ENCODE peak calls at places on chromosome 7, in nine cellular contexts. One of them, this sample, is unnamed.

GRCh38 chr7:115672024-115672423 is 358.5 kb downstream of the TFEC start:
- DNase-seq in breast epithelium: no peak
- DNase-seq in endothelial cell of umbilical vein: no peak
- DNase-seq in suprapubic skin: no peak
- DNase-seq in transverse colon: no peak
- DNase-seq in prostate gland: no peak
- DNase-seq in stomach: no peak
- DNase-seq in HCT116: no peak
- DNase-seq in Panc1: no peak
- DNase-seq in this sample: no peak

GRCh38 chr7:94303736-94304135 is 91.0 kb upstream of the COL1A2 start:
- DNase-seq in endothelial cell of umbilical vein: peak; percentile 55
- DNase-seq in suprapubic skin: no peak
- DNase-seq in stomach: no peak
- DNase-seq in Panc1: no peak
- DNase-seq in prostate gland: no peak
- DNase-seq in HCT116: no peak
- DNase-seq in breast epithelium: no peak
- DNase-seq in transverse colon: peak; percentile 10
- DNase-seq in this sample: no peak

GRCh38 chr7:132228240-132228639 is 348.0 kb downstream of the PLXNA4 start:
- DNase-seq in breast epithelium: no peak
- DNase-seq in Panc1: no peak
- DNase-seq in prostate gland: no peak
- DNase-seq in transverse colon: no peak
- DNase-seq in suprapubic skin: no peak
- DNase-seq in endothelial cell of umbilical vein: no peak
- DNase-seq in HCT116: no peak
- DNase-seq in stomach: no peak
- DNase-seq in this sample: no peak

GRCh38 chr7:94127026-94127425 is 122.9 kb upstream of the BET1 start:
- DNase-seq in transverse colon: no peak
- DNase-seq in stomach: no peak
- DNase-seq in Panc1: no peak
- DNase-seq in prostate gland: no peak
- DNase-seq in suprapubic skin: no peak
- DNase-seq in breast epithelium: no peak
- DNase-seq in HCT116: no peak
- DNase-seq in endothelial cell of umbilical vein: no peak
- DNase-seq in this sample: no peak

GRCh38 chr7:90411510-90411909 is 8.2 kb downstream of the CLDN12 start:
- DNase-seq in stomach: no peak
- DNase-seq in breast epithelium: no peak
- DNase-seq in prostate gland: no peak
- DNase-seq in HCT116: peak; percentile 10
- DNase-seq in suprapubic skin: no peak
- DNase-seq in Panc1: no peak
- DNase-seq in transverse colon: no peak
- DNase-seq in endothelial cell of umbilical vein: peak; percentile 80
- DNase-seq in this sample: no peak

GRCh38 chr7:32115831-32116230 is 45.6 kb upstream of the PDE1C start:
- DNase-seq in HCT116: no peak
- DNase-seq in prostate gland: no peak
- DNase-seq in endothelial cell of umbilical vein: no peak
- DNase-seq in suprapubic skin: no peak
- DNase-seq in breast epithelium: no peak
- DNase-seq in transverse colon: no peak
- DNase-seq in stomach: no peak
- DNase-seq in Panc1: no peak
- DNase-seq in this sample: no peak

GRCh38 chr7:111829221-111829620 is 266.9 kb upstream of the IMMP2L start:
- DNase-seq in transverse colon: no peak
- DNase-seq in endothelial cell of umbilical vein: no peak
- DNase-seq in prostate gland: no peak
- DNase-seq in Panc1: no peak
- DNase-seq in suprapubic skin: no peak
- DNase-seq in stomach: no peak
- DNase-seq in HCT116: no peak
- DNase-seq in breast epithelium: no peak
- DNase-seq in this sample: no peak

GRCh38 chr7:17133977-17134376 is 164.5 kb upstream of the AHR start:
- DNase-seq in endothelial cell of umbilical vein: no peak
- DNase-seq in HCT116: no peak
- DNase-seq in Panc1: no peak
- DNase-seq in prostate gland: no peak
- DNase-seq in suprapubic skin: no peak
- DNase-seq in transverse colon: no peak
- DNase-seq in stomach: no peak
- DNase-seq in breast epithelium: no peak
- DNase-seq in this sample: no peak

GRCh38 chr7:33926535-33926934 is 21.2 kb downstream of the BMPER start:
- DNase-seq in prostate gland: no peak
- DNase-seq in breast epithelium: no peak
- DNase-seq in endothelial cell of umbilical vein: no peak
- DNase-seq in Panc1: no peak
- DNase-seq in HCT116: no peak
- DNase-seq in transverse colon: no peak
- DNase-seq in suprapubic skin: no peak
- DNase-seq in stomach: no peak
- DNase-seq in this sample: no peak

GRCh38 chr7:106982415-106982814 is 62.1 kb upstream of the PRKAR2B start:
- DNase-seq in suprapubic skin: no peak
- DNase-seq in Panc1: no peak
- DNase-seq in stomach: no peak
- DNase-seq in breast epithelium: no peak
- DNase-seq in prostate gland: no peak
- DNase-seq in HCT116: no peak
- DNase-seq in transverse colon: no peak
- DNase-seq in endothelial cell of umbilical vein: no peak
- DNase-seq in this sample: no peak

GRCh38 chr7:122975341-122975740 is 20.2 kb downstream of the TAS2R16 start:
- DNase-seq in breast epithelium: no peak
- DNase-seq in HCT116: peak; percentile 29
- DNase-seq in prostate gland: no peak
- DNase-seq in stomach: no peak
- DNase-seq in suprapubic skin: no peak
- DNase-seq in transverse colon: no peak
- DNase-seq in Panc1: no peak
- DNase-seq in endothelial cell of umbilical vein: no peak
- DNase-seq in this sample: no peak

GRCh38 chr7:57203161-57203791 is 71.0 kb upstream of the ZNF479 start:
- DNase-seq in transverse colon: no peak
- DNase-seq in suprapubic skin: no peak
- DNase-seq in HCT116: no peak
- DNase-seq in Panc1: no peak
- DNase-seq in stomach: peak; percentile 20
- DNase-seq in breast epithelium: no peak
- DNase-seq in endothelial cell of umbilical vein: no peak
- DNase-seq in prostate gland: no peak
- DNase-seq in this sample: no peak

GRCh38 chr7:19589436-19589835 is 119.4 kb downstream of the POLR1F start:
- DNase-seq in prostate gland: no peak
- DNase-seq in HCT116: no peak
- DNase-seq in Panc1: no peak
- DNase-seq in endothelial cell of umbilical vein: no peak
- DNase-seq in breast epithelium: no peak
- DNase-seq in stomach: no peak
- DNase-seq in transverse colon: no peak
- DNase-seq in suprapubic skin: no peak
- DNase-seq in this sample: no peak

GRCh38 chr7:112056409-112056808 is 149.8 kb downstream of the DOCK4 start:
- DNase-seq in prostate gland: no peak
- DNase-seq in endothelial cell of umbilical vein: peak; percentile 28
- DNase-seq in HCT116: no peak
- DNase-seq in stomach: no peak
- DNase-seq in Panc1: no peak
- DNase-seq in suprapubic skin: no peak
- DNase-seq in transverse colon: no peak
- DNase-seq in breast epithelium: no peak
- DNase-seq in this sample: no peak

GRCh38 chr7:44441079-44441478 is 49.4 kb downstream of the NUDCD3 start:
- DNase-seq in breast epithelium: no peak
- DNase-seq in suprapubic skin: no peak
- DNase-seq in prostate gland: no peak
- DNase-seq in stomach: no peak
- DNase-seq in transverse colon: no peak
- DNase-seq in endothelial cell of umbilical vein: no peak
- DNase-seq in Panc1: no peak
- DNase-seq in HCT116: no peak
- DNase-seq in this sample: no peak

GRCh38 chr7:138342990-138343389 is 117.1 kb upstream of the TRIM24 start:
- DNase-seq in stomach: no peak
- DNase-seq in breast epithelium: no peak
- DNase-seq in Panc1: no peak
- DNase-seq in HCT116: no peak
- DNase-seq in suprapubic skin: no peak
- DNase-seq in endothelial cell of umbilical vein: no peak
- DNase-seq in transverse colon: no peak
- DNase-seq in prostate gland: no peak
- DNase-seq in this sample: no peak

GRCh38 chr7:138338361-138338760 is 121.7 kb upstream of the TRIM24 start:
- DNase-seq in transverse colon: no peak
- DNase-seq in endothelial cell of umbilical vein: peak; percentile 83
- DNase-seq in suprapubic skin: no peak
- DNase-seq in HCT116: no peak
- DNase-seq in stomach: peak; percentile 77
- DNase-seq in breast epithelium: peak; percentile 53
- DNase-seq in Panc1: no peak
- DNase-seq in prostate gland: no peak
- DNase-seq in this sample: no peak
- TF ChIP-seq POLR2AphosphoS5 in transverse colon: no peak
- TF ChIP-seq POLR2AphosphoS5 in endothelial cell of umbilical vein: peak; percentile 53
- TF ChIP-seq POLR2AphosphoS5 in suprapubic skin: no peak
- TF ChIP-seq POLR2AphosphoS5 in HCT116: no peak
- TF ChIP-seq POLR2AphosphoS5 in stomach: no peak
- TF ChIP-seq POLR2AphosphoS5 in breast epithelium: peak; percentile 27
- TF ChIP-seq POLR2AphosphoS5 in Panc1: no peak
- TF ChIP-seq POLR2AphosphoS5 in prostate gland: no peak
- TF ChIP-seq POLR2AphosphoS5 in this sample: no peak

GRCh38 chr7:142150869-142151268 is 39.4 kb downstream of the MGAM2 start:
- DNase-seq in HCT116: no peak
- DNase-seq in stomach: no peak
- DNase-seq in prostate gland: no peak
- DNase-seq in suprapubic skin: no peak
- DNase-seq in Panc1: no peak
- DNase-seq in transverse colon: no peak
- DNase-seq in breast epithelium: no peak
- DNase-seq in endothelial cell of umbilical vein: no peak
- DNase-seq in this sample: no peak

GRCh38 chr7:142152076-142152475 is 40.6 kb downstream of the MGAM2 start:
- DNase-seq in endothelial cell of umbilical vein: no peak
- DNase-seq in HCT116: no peak
- DNase-seq in breast epithelium: no peak
- DNase-seq in stomach: no peak
- DNase-seq in suprapubic skin: no peak
- DNase-seq in prostate gland: no peak
- DNase-seq in transverse colon: no peak
- DNase-seq in Panc1: no peak
- DNase-seq in this sample: no peak

GRCh38 chr7:142158741-142159496 is 47.4 kb downstream of the MGAM2 start:
- DNase-seq in Panc1: no peak
- DNase-seq in endothelial cell of umbilical vein: no peak
- DNase-seq in suprapubic skin: no peak
- DNase-seq in stomach: no peak
- DNase-seq in prostate gland: no peak
- DNase-seq in breast epithelium: no peak
- DNase-seq in HCT116: no peak
- DNase-seq in transverse colon: no peak
- DNase-seq in this sample: no peak

DNA sequence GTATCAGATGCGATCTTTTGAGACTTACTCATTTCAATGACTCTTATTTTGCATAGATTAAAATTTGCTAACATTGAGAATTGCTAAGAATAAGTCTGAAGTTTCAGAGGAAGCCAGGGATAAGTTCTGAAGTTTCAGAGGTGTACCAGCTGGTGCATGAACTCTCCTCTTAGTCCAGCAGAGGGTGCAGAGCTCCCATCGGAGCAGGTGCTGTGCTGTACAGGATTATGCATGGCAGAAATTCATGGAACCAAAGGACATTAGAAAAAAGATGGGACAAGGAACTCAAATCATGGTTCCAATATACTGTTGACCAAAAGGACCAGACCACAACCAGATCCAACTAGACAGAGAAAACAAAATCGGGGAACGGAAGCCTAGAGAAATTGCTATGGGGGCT is 41.9 kb downstream of the MGAM2 start:
- DNase-seq in breast epithelium: no peak
- DNase-seq in stomach: peak; percentile 38
- DNase-seq in endothelial cell of umbilical vein: no peak
- DNase-seq in transverse colon: peak; percentile 25
- DNase-seq in prostate gland: no peak
- DNase-seq in HCT116: no peak
- DNase-seq in Panc1: no peak
- DNase-seq in suprapubic skin: no peak
- DNase-seq in this sample: no peak
- TF ChIP-seq CTCF in breast epithelium: peak; percentile 15
- TF ChIP-seq CTCF in stomach: peak; percentile 29
- TF ChIP-seq CTCF in endothelial cell of umbilical vein: no peak
- TF ChIP-seq CTCF in transverse colon: peak; percentile 22
- TF ChIP-seq CTCF in prostate gland: no peak
- TF ChIP-seq CTCF in HCT116: peak; percentile 53
- TF ChIP-seq CTCF in Panc1: peak; percentile 55
- TF ChIP-seq CTCF in suprapubic skin: no peak
- TF ChIP-seq CTCF in this sample: peak; percentile 11

DNA sequence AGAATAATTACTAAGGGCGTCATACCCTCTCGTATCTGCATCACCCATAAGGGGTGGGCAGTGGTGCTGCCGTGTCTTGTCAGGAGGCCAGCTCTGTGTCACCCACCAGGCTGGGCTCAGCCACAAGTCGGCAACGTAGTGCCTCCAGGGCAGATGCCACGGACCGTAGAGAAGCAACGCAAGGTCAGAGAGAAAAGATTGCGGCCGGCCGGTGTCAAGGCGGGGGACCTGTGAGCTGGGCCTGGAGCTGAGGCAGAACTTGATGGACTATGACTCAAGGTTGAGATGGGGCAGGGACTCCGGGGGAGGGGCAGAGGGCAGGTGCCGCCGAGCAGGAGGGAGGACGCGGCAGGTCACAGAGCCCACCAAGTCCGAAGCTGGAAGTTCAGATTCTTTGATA is 29.5 kb downstream of the FOXK1 start:
- DNase-seq in Panc1: no peak
- DNase-seq in endothelial cell of umbilical vein: no peak
- DNase-seq in breast epithelium: no peak
- DNase-seq in prostate gland: no peak
- DNase-seq in suprapubic skin: no peak
- DNase-seq in HCT116: no peak
- DNase-seq in transverse colon: no peak
- DNase-seq in stomach: no peak
- DNase-seq in this sample: no peak
- TF ChIP-seq POLR2AphosphoS5 in Panc1: no peak
- TF ChIP-seq POLR2AphosphoS5 in endothelial cell of umbilical vein: no peak
- TF ChIP-seq POLR2AphosphoS5 in breast epithelium: no peak
- TF ChIP-seq POLR2AphosphoS5 in prostate gland: no peak
- TF ChIP-seq POLR2AphosphoS5 in suprapubic skin: no peak
- TF ChIP-seq POLR2AphosphoS5 in HCT116: no peak
- TF ChIP-seq POLR2AphosphoS5 in transverse colon: no peak
- TF ChIP-seq POLR2AphosphoS5 in stomach: no peak
- TF ChIP-seq POLR2AphosphoS5 in this sample: no peak

GRCh38 chr7:42128703-42129102 is 108.3 kb downstream of the GLI3 start:
- DNase-seq in breast epithelium: no peak
- DNase-seq in stomach: no peak
- DNase-seq in HCT116: no peak
- DNase-seq in Panc1: no peak
- DNase-seq in prostate gland: no peak
- DNase-seq in transverse colon: no peak
- DNase-seq in endothelial cell of umbilical vein: peak; percentile 31
- DNase-seq in suprapubic skin: no peak
- DNase-seq in this sample: peak; percentile 2
- TF ChIP-seq CTCF in breast epithelium: no peak
- TF ChIP-seq CTCF in stomach: no peak
- TF ChIP-seq CTCF in HCT116: no peak
- TF ChIP-seq CTCF in Panc1: peak; percentile 33
- TF ChIP-seq CTCF in prostate gland: peak; percentile 23
- TF ChIP-seq CTCF in transverse colon: no peak
- TF ChIP-seq CTCF in endothelial cell of umbilical vein: peak; percentile 29
- TF ChIP-seq CTCF in suprapubic skin: no peak
- TF ChIP-seq CTCF in this sample: no peak